ENCODE peak calls at places on chromosome 6, in four cellular contexts. One of them, this sample, is unnamed.
A peak's percentile ranks its signal among the peaks of the same experiment; 100 is the strongest.

GRCh38 chr6:143592335-143592734 is 80.8 kb upstream of the FUCA2 start:
- DNase-seq in Peyer's patch: no peak
- DNase-seq in body of pancreas: peak; percentile 26
- DNase-seq in IMR-90: no peak
- DNase-seq in this sample: peak; percentile 23

GRCh38 chr6:93684339-93684738 is 265.0 kb upstream of the EPHA7 start:
- DNase-seq in body of pancreas: no peak
- DNase-seq in IMR-90: no peak
- DNase-seq in Peyer's patch: no peak
- DNase-seq in this sample: no peak

GRCh38 chr6:56649053-56649769 is 6.5 kb upstream of the DST start:
- DNase-seq in Peyer's patch: no peak
- DNase-seq in body of pancreas: no peak
- DNase-seq in IMR-90: no peak
- DNase-seq in this sample: peak; percentile 22

GRCh38 chr6:83199865-83200230 is 6.7 kb downstream of the RWDD2A start:
- DNase-seq in IMR-90: peak; percentile 92
- DNase-seq in Peyer's patch: no peak
- DNase-seq in body of pancreas: no peak
- DNase-seq in this sample: no peak

GRCh38 chr6:18415671-18416340 is 28.7 kb downstream of the RNF144B start:
- DNase-seq in Peyer's patch: no peak
- DNase-seq in IMR-90: peak; percentile 48
- DNase-seq in body of pancreas: no peak
- DNase-seq in this sample: no peak

GRCh38 chr6:24026050-24026449 is 100.0 kb upstream of the NRSN1 start:
- DNase-seq in IMR-90: no peak
- DNase-seq in Peyer's patch: no peak
- DNase-seq in body of pancreas: no peak
- DNase-seq in this sample: no peak

GRCh38 chr6:11685411-11686093 is 93.1 kb downstream of the ADTRP start:
- DNase-seq in body of pancreas: no peak
- DNase-seq in Peyer's patch: no peak
- DNase-seq in IMR-90: peak; percentile 64
- DNase-seq in this sample: no peak

GRCh38 chr6:91094341-91094740 is 507.5 kb upstream of the MAP3K7 start:
- DNase-seq in body of pancreas: no peak
- DNase-seq in IMR-90: no peak
- DNase-seq in Peyer's patch: no peak
- DNase-seq in this sample: no peak

GRCh38 chr6:50795574-50795973 is 23.1 kb upstream of the TFAP2B start:
- DNase-seq in body of pancreas: no peak
- DNase-seq in Peyer's patch: no peak
- DNase-seq in IMR-90: no peak
- DNase-seq in this sample: no peak

GRCh38 chr6:100574836-100575235 is 110.1 kb upstream of the SIM1 start:
- DNase-seq in body of pancreas: no peak
- DNase-seq in Peyer's patch: no peak
- DNase-seq in IMR-90: no peak
- DNase-seq in this sample: no peak

GRCh38 chr6:38273325-38273724 is 366.4 kb downstream of the BTBD9 start:
- DNase-seq in IMR-90: peak; percentile 71
- DNase-seq in Peyer's patch: no peak
- DNase-seq in body of pancreas: no peak
- DNase-seq in this sample: no peak

GRCh38 chr6:160279850-160280249 is 21.2 kb upstream of the SLC22A2 start:
- DNase-seq in Peyer's patch: no peak
- DNase-seq in body of pancreas: no peak
- DNase-seq in IMR-90: no peak
- DNase-seq in this sample: no peak

GRCh38 chr6:21998539-21998938 is 298.3 kb downstream of the PRL start:
- DNase-seq in body of pancreas: no peak
- DNase-seq in IMR-90: no peak
- DNase-seq in Peyer's patch: no peak
- DNase-seq in this sample: no peak

DNA sequence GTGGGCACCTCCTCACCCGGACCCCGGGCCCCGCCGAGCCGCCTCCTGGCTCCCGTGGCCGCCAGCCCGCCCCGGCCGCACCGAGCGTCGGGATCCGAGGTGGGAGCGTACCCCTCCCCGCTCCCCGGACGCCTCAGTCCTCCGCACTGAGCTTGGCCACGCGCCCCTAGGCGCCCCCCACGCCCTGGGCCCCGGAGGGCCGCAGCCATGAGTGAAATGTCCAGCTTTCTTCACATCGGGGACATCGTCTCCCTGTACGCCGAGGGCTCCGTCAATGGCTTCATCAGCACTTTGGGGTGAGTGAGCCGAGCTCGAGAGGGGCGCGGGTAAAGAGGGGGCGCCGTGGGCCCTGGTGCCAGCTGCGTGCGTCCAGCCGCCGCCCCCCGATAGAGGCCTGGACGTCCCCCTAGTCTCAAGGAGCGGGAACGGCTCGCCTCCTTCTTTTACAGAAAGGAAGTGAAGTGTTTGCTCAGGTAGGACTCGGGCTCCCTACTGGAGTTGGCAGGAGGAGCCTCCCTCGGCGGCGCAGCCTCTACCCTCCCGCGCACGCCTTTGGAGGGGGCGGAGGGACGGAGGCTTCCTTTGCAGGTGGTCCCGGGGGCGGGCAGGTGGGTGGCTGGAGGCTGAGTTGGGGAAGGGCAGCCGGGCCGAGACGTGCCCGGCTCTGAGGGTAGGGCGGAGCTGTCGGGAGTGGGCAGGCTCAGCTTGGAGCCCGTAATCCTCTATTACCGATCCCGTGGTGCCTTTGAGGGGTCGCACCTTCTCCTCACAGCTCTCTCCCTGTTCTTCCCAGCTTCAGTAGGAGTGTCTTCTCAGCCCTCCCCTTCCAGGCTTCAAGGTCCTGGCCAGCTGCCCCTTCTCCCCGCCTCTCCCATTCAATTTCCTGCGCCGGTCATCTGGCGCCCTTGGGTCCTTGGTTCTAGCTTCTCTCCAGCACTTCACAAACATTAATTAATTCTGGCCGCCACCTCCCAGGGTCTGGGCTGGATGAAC is 570 bp downstream of the ITPR3 start:
- DNase-seq in IMR-90: no peak
- DNase-seq in Peyer's patch: peak; percentile 72
- DNase-seq in body of pancreas: peak; percentile 39
- DNase-seq in this sample: no peak
- TF ChIP-seq POLR2A in IMR-90: no peak
- TF ChIP-seq POLR2A in Peyer's patch: peak; percentile 32
- TF ChIP-seq POLR2A in body of pancreas: peak; percentile 41
- TF ChIP-seq POLR2A in this sample: no peak

DNA sequence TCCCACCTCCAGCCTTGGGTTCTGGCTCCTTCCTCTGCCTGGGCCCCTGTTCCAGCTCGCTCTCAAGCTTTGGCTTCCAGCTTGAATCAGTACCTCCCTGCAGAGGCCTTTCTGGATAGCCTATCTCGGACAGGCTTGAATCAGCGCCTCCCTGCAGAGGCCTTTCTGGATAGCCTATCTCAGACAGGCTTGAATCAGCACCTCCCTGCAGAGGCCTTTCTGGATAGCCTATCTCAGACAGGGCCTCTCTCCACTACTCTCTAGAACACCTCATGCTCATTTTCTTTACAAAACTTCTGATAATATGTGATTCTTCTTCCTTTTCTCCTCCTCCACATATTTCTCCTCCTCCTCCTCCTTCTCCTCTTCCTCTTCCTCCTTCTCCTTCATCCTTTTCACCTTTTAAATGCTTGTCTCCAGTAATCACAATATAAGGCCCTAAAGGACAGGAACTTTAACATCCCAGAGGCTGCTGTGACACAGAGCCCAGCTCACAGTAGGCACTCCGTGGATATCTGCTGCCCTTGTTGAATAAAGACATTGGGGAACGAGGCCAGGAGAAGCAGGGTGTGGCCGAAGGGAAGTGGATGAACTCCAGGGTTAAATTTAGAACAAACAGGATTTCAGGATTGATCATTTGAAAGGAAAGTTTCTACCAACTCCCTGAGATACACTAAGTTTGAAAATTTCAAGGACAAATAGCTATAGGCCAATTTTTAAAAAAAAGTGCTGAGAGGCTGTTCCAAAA is 9.3 kb upstream of the RPS6KA2 start:
- DNase-seq in Peyer's patch: no peak
- DNase-seq in body of pancreas: no peak
- DNase-seq in IMR-90: no peak
- DNase-seq in this sample: no peak
- TF ChIP-seq POLR2A in Peyer's patch: no peak
- TF ChIP-seq POLR2A in body of pancreas: no peak
- TF ChIP-seq POLR2A in IMR-90: no peak
- TF ChIP-seq POLR2A in this sample: no peak

GRCh38 chr6:109934293-109934692 is 43.8 kb upstream of the GPR6 start:
- DNase-seq in Peyer's patch: no peak
- DNase-seq in body of pancreas: no peak
- DNase-seq in IMR-90: no peak
- DNase-seq in this sample: no peak
- TF ChIP-seq POLR2A in Peyer's patch: no peak
- TF ChIP-seq POLR2A in body of pancreas: no peak
- TF ChIP-seq POLR2A in IMR-90: no peak
- TF ChIP-seq POLR2A in this sample: no peak

GRCh38 chr6:168395983-168396382 is 45.0 kb upstream of the SMOC2 start:
- DNase-seq in body of pancreas: no peak
- DNase-seq in Peyer's patch: no peak
- DNase-seq in IMR-90: no peak
- DNase-seq in this sample: no peak
- TF ChIP-seq POLR2A in body of pancreas: no peak
- TF ChIP-seq POLR2A in Peyer's patch: no peak
- TF ChIP-seq POLR2A in IMR-90: no peak
- TF ChIP-seq POLR2A in this sample: no peak

GRCh38 chr6:169723200-169723909 is 945 bp downstream of the PHF10 start:
- DNase-seq in IMR-90: peak; percentile 66
- DNase-seq in Peyer's patch: peak; percentile 80
- DNase-seq in body of pancreas: peak; percentile 80
- DNase-seq in this sample: peak; percentile 89
- TF ChIP-seq POLR2A in IMR-90: peak; percentile 79
- TF ChIP-seq POLR2A in Peyer's patch: no peak
- TF ChIP-seq POLR2A in body of pancreas: peak; percentile 43
- TF ChIP-seq POLR2A in this sample: peak; percentile 54

GRCh38 chr6:35475573-35475972 is 7.4 kb downstream of the RPL10A start:
- DNase-seq in IMR-90: no peak
- DNase-seq in Peyer's patch: no peak
- DNase-seq in body of pancreas: no peak
- DNase-seq in this sample: no peak
- TF ChIP-seq POLR2A in IMR-90: no peak
- TF ChIP-seq POLR2A in Peyer's patch: no peak
- TF ChIP-seq POLR2A in body of pancreas: no peak
- TF ChIP-seq POLR2A in this sample: no peak

DNA sequence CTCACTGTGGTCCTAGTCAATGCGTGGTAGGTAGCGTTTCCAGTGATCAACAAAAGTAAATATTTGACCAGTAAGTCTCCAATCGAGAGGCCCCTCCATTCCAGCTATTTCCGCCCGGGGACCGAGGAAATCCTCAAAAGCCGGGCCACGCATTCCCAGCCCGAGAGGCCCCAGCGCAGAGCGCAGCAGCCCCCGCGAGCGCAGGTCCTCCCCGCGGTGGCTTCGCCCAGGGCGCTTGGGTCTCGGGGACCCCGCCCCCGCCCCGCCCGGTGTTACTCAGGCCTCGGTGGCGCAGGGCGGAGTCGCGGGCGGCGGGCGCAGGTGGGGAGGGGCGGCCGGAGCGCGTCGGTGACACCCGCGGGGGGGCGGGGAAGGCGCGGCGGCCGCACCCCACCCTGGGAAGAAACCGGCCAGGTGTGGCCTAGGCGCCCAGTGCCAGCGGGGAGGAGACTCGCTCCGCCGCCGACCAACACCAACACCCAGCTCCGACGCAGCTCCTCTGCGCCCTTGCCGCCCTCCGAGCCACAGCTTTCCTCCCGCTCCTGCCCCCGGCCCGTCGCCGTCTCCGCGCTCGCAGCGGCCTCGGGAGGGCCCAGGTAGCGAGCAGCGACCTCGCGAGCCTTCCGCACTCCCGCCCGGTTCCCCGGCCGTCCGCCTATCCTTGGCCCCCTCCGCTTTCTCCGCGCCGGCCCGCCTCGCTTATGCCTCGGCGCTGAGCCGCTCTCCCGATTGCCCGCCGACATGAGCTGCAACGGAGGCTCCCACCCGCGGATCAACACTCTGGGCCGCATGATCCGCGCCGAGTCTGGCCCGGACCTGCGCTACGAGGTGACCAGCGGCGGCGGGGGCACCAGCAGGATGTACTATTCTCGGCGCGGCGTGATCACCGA is at the start of gene DSP:
- DNase-seq in Peyer's patch: peak; percentile 95
- DNase-seq in IMR-90: no peak
- DNase-seq in body of pancreas: peak; percentile 93
- DNase-seq in this sample: peak; percentile 37
- TF ChIP-seq POLR2A in Peyer's patch: peak; percentile 99
- TF ChIP-seq POLR2A in IMR-90: peak; percentile 64
- TF ChIP-seq POLR2A in body of pancreas: peak; percentile 99
- TF ChIP-seq POLR2A in this sample: no peak

GRCh38 chr6:30626484-30627366 is at the start of gene ATAT1:
- DNase-seq in body of pancreas: peak; percentile 88
- DNase-seq in Peyer's patch: peak; percentile 97
- DNase-seq in IMR-90: peak; percentile 68
- DNase-seq in this sample: peak; percentile 89
- TF ChIP-seq POLR2A in body of pancreas: peak; percentile 66
- TF ChIP-seq POLR2A in Peyer's patch: peak; percentile 79
- TF ChIP-seq POLR2A in IMR-90: peak; percentile 76
- TF ChIP-seq POLR2A in this sample: peak; percentile 76